ENCODE peak calls at places on chromosomes 3 and 15, in five cellular contexts. V, R, L, T and D are unnamed samples.

GRCh38 chr3:1294566-1294965 is 201.7 kb downstream of the CNTN6 start:
- DNase-seq in V (no peak), L (no peak), R (no peak), T (no peak), D (no peak)

GRCh38 chr15:68797157-68797556 is 23.5 kb downstream of the ANP32A start:
- DNase-seq in V (no peak), T (no peak), R (no peak), L (no peak), D (no peak)

GRCh38 chr3:18499256-18499655 is 74.1 kb upstream of the SATB1 start:
- DNase-seq in R (no peak), T (no peak), L (no peak), V (no peak), D (peak; percentile 56)

GRCh38 chr3:24734019-24734418 is 239.4 kb upstream of the THRB start:
- DNase-seq in V (no peak), L (no peak), T (no peak), R (no peak), D (no peak)

GRCh38 chr3:169179193-169180122 is 484.1 kb downstream of the MECOM start:
- DNase-seq in L (no peak), V (no peak), T (no peak), R (no peak), D (no peak)

GRCh38 chr3:62371735-62372591 is 1.4 kb downstream of the FEZF2 start:
- DNase-seq in L (no peak), T (no peak), V (no peak), R (no peak), D (no peak)

GRCh38 chr3:110995461-110996226 is 76.0 kb upstream of the NECTIN3 start:
- DNase-seq in V (no peak), T (no peak), R (no peak), L (no peak), D (no peak)

GRCh38 chr3:187361835-187362234 is 6.3 kb upstream of the RTP4 start:
- DNase-seq in T (no peak), V (no peak), R (no peak), L (no peak), D (no peak)

GRCh38 chr3:124431585-124431984 is 298.7 kb upstream of the UMPS start:
- DNase-seq in L (no peak), R (no peak), V (no peak), T (no peak), D (no peak)

GRCh38 chr15:78873796-78874761 is 1.4 kb downstream of the MORF4L1 start:
- DNase-seq in V (no peak), R (peak; percentile 30), L (no peak), T (no peak), D (peak; percentile 41)

GRCh38 chr3:142944346-142944745 is 19.1 kb downstream of the PAQR9 start:
- DNase-seq in L (no peak), T (no peak), R (no peak), V (no peak), D (no peak)

GRCh38 chr3:59245879-59246501 is 196.2 kb upstream of the CFAP20DC start:
- DNase-seq in T (peak; percentile 25), R (peak; percentile 84), V (no peak), L (no peak), D (no peak)

GRCh38 chr3:177642482-177643163 is 445.3 kb upstream of the TBL1XR1 start:
- DNase-seq in L (no peak), V (no peak), T (no peak), R (no peak), D (no peak)

GRCh38 chr3:75272708-75273107 is 391.4 kb upstream of the FRG2C start:
- DNase-seq in R (no peak), V (no peak), T (no peak), L (no peak), D (no peak)

GRCh38 chr3:98573231-98573728 is 20.1 kb downstream of the CPOX start:
- DNase-seq in V (no peak), L (no peak), T (no peak), R (no peak), D (no peak)

GRCh38 chr3:88812576-88812975 is 294.8 kb upstream of the EPHA3 start:
- DNase-seq in R (no peak), T (no peak), L (no peak), V (no peak), D (no peak)

GRCh38 chr3:67357610-67358458 is 296.6 kb downstream of the SUCLG2 start:
- DNase-seq in T (no peak), R (no peak), V (peak; percentile 33), L (no peak), D (no peak)

GRCh38 chr3:147191795-147192385 is 214.5 kb downstream of the ZIC4 start:
- DNase-seq in T (peak; percentile 12), R (no peak), L (no peak), V (no peak), D (no peak)

GRCh38 chr3:110343376-110343775 is 728.2 kb upstream of the NECTIN3 start:
- DNase-seq in T (no peak), L (no peak), R (no peak), V (no peak), D (no peak)

GRCh38 chr3:122092460-122093165 is 37.5 kb downstream of the CD86 start:
- DNase-seq in L (no peak), T (peak; percentile 75), V (peak; percentile 66), R (no peak), D (peak; percentile 48)

GRCh38 chr3:8652323-8652987 is 7.9 kb upstream of the SSUH2 start:
- DNase-seq in T (no peak), V (peak; percentile 10), R (no peak), L (no peak), D (no peak)

GRCh38 chr15:70483513-70483912 is 279.8 kb downstream of the UACA start:
- DNase-seq in T (no peak), V (no peak), R (no peak), L (no peak), D (no peak)

GRCh38 chr15:42138968-42139386 is 17.5 kb downstream of the PLA2G4F start:
- DNase-seq in T (no peak), V (peak; percentile 30), L (no peak), R (no peak), D (no peak)

GRCh38 chr15:58268746-58269145 is 130.6 kb downstream of the AQP9 start:
- DNase-seq in L (no peak), V (no peak), R (no peak), T (no peak), D (no peak)

GRCh38 chr15:47184405-47185221 is 532.7 kb upstream of the SEMA6D start:
- DNase-seq in V (peak; percentile 61), T (no peak), R (no peak), L (no peak), D (no peak)

GRCh38 chr3:72355168-72355567 is 493.1 kb downstream of the SHQ1 start:
- DNase-seq in R (no peak), V (no peak), T (no peak), L (no peak), D (no peak)

GRCh38 chr3:127722928-127723603 is 50.3 kb downstream of the ABTB1 start:
- DNase-seq in T (peak; percentile 44), R (no peak), L (no peak), V (no peak), D (no peak)

GRCh38 chr3:72078661-72079368 is 293.9 kb upstream of the PROK2 start:
- DNase-seq in R (no peak), T (no peak), L (no peak), V (no peak), D (no peak)

GRCh38 chr3:14877404-14877803 is 58.6 kb downstream of the FGD5 start:
- DNase-seq in R (no peak), V (peak; percentile 54), L (no peak), T (no peak), D (no peak)

GRCh38 chr3:90052425-90052950 is 945.1 kb downstream of the EPHA3 start:
- DNase-seq in L (no peak), T (no peak), V (no peak), R (no peak), D (no peak)

GRCh38 chr3:53218136-53218535 is 37.7 kb downstream of the TKT start:
- DNase-seq in R (no peak), L (no peak), T (no peak), V (no peak), D (no peak)

GRCh38 chr3:42097166-42097946 is 6.2 kb downstream of the TRAK1 start:
- DNase-seq in R (no peak), L (no peak), V (no peak), T (no peak), D (no peak)

GRCh38 chr3:78140866-78141658 is 1101.2 kb downstream of the ROBO2 start:
- DNase-seq in L (no peak), T (no peak), V (no peak), R (no peak), D (no peak)

GRCh38 chr3:138432576-138433240 is 1.7 kb upstream of the ESYT3 start:
- DNase-seq in L (no peak), R (no peak), T (no peak), V (no peak), D (no peak)
- TF ChIP-seq POLR2A in L (no peak), R (no peak), T (no peak), V (no peak), D (no peak)

GRCh38 chr3:133598405-133598804 is 24.9 kb downstream of the CDV3 start:
- DNase-seq in L (no peak), T (no peak), R (no peak), V (no peak), D (no peak)
- H3K36me3 ChIP-seq in L (no peaks in the 10 kb centered on the region), T (no peaks in the 10 kb centered on the region), R (no peaks in the 10 kb centered on the region), V (no peaks in the 10 kb centered on the region), D (no peaks in the 10 kb centered on the region)

GRCh38 chr3:101780661-101781060 is 1.6 kb downstream of the NXPE3 start:
- DNase-seq in V (no peak), L (no peak), T (no peak), R (peak; percentile 36), D (no peak)
- H3K4me3 ChIP-seq in V (no peak overlapping the region), L (no peak overlapping the region), T (no peak overlapping the region), R (peak overlapping the region; percentile 64), D (no peak overlapping the region)

GRCh38 chr3:173395412-173396181 is 1.9 kb upstream of the NLGN1 start:
- DNase-seq in V (peak; percentile 95), L (peak; percentile 66), T (peak; percentile 72), R (peak; percentile 83), D (peak; percentile 70)
- TF ChIP-seq POLR2A in V (peak; percentile 84), L (peak; percentile 53), T (no peak), R (peak; percentile 77), D (peak; percentile 13)